ENCODE peak calls at places on chromosomes 1 and 21, in five cellular contexts. N is esophagus squamous epithelium, W is IMR-90, H is vagina, Y is right lobe of liver. L is an unnamed sample. For H3K9me3, the result is how much of the 10 kb centered on the place peaks cover.

GRCh38 chr1:14017531-14017961 is 317.6 kb downstream of the PRDM2 start:
- DNase-seq in W (no peak), Y (no peak), N (no peak), H (no peak), L (no peak)

GRCh38 chr1:106717561-106717960 is 338.9 kb upstream of the PRMT6 start:
- DNase-seq in Y (no peak), N (no peak), W (no peak), H (no peak), L (no peak)

GRCh38 chr21:34885636-34886553 is 163.2 kb downstream of the RUNX1 start:
- DNase-seq in Y (peak), W (no peak), N (no peak), H (no peak), L (no peak)

GRCh38 chr1:44571712-44572571 is 102.3 kb downstream of the TMEM53 start:
- DNase-seq in Y (no peak), W (no peak), N (no peak), H (no peak), L (no peak)

GRCh38 chr1:155136728-155137127 is 1.1 kb downstream of the SLC50A1 start:
- DNase-seq in H (no peak), Y (no peak), W (no peak), N (no peak), L (no peak)

GRCh38 chr1:54297596-54298283 is 97.8 kb downstream of the MRPL37 start:
- DNase-seq in Y (no peak), H (no peak), W (no peak), N (no peak), L (no peak)

GRCh38 chr1:40530735-40531380 is 579 bp upstream of the ZNF684 start:
- DNase-seq in N (no peak), Y (no peak), H (no peak), W (peak), L (no peak)

GRCh38 chr1:44646711-44647110 is 27.6 kb downstream of the TMEM53 start:
- DNase-seq in Y (no peak), N (no peak), W (peak), H (no peak), L (no peak)

GRCh38 chr1:227225715-227226346 is 92.5 kb downstream of the CDC42BPA start:
- DNase-seq in N (no peak), H (no peak), Y (no peak), W (peak), L (no peak)

DNA sequence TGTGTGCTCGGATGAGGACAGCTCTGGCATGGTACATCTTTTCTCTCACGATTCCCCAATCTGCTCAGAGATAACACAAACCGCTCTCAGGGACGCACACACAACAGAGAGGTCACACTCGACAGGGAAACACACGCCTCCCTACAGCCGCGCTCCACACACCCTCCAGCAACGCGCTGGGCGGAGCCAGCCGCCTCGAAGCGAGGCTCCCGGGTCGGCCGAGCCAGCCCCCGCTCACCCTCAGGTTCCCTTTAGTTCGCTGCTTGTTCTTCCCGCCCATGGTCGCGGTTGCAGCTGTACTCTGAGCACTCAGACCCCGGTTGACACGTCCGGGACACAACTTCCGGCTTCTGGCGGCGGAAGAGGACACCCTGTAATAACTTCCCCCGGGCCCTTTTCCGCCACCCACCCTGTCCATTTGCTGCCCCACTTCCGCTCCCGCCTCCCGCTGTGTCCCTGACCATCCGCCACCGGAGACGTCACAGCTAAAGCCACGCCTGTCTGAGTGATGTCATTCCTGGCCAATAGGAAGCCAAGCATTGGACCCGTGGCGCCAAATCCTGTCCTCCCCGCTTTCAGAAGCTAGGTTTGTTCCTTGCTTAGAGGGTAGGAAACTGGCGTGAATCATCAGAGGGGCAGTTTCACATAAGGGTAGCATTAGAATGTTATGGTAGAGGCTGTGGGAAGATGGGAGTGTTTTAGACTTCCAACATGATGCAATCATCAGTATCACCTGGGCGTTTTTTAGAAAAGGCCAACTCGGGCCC is at the start of gene LTN1:
- DNase-seq in Y (peak), H (peak), N (peak), W (peak), L (peak)
- TF ChIP-seq POLR2A in Y (peak), H (no peak), N (peak), W (peak), L (peak)

GRCh38 chr21:21457077-21457476 is 458.9 kb downstream of the NCAM2 start:
- DNase-seq in N (no peak), W (no peak), H (no peak), Y (no peak), L (no peak)
- H3K9me3 ChIP-seq in N (under half), W (under half), H (under half), Y (under half), L (under half)

GRCh38 chr1:2300004-2300771 is 72.1 kb downstream of the SKI start:
- DNase-seq in N (no peak), H (no peak), W (no peak), Y (no peak), L (no peak)
- TF ChIP-seq POLR2A in N (no peak), H (no peak), W (no peak), Y (no peak), L (no peak)

GRCh38 chr1:4166711-4167110 is 266.6 kb upstream of the C1orf174 start:
- DNase-seq in Y (no peak), W (no peak), H (no peak), N (no peak), L (no peak)

GRCh38 chr1:4169991-4170390 is 269.9 kb upstream of the C1orf174 start:
- DNase-seq in N (no peak), Y (no peak), H (peak), W (no peak), L (no peak)

GRCh38 chr1:4170548-4170947 is 270.5 kb upstream of the C1orf174 start:
- DNase-seq in W (no peak), Y (no peak), N (no peak), H (no peak), L (no peak)

GRCh38 chr1:4161271-4162006 is 261.4 kb upstream of the C1orf174 start:
- DNase-seq in H (no peak), Y (no peak), N (no peak), W (no peak), L (no peak)

GRCh38 chr1:4165901-4166300 is 265.8 kb upstream of the C1orf174 start:
- DNase-seq in Y (no peak), W (no peak), H (no peak), N (no peak), L (no peak)
- H3K9me3 ChIP-seq in Y (under half), W (half or more), H (under half), N (under half), L (under half)

DNA sequence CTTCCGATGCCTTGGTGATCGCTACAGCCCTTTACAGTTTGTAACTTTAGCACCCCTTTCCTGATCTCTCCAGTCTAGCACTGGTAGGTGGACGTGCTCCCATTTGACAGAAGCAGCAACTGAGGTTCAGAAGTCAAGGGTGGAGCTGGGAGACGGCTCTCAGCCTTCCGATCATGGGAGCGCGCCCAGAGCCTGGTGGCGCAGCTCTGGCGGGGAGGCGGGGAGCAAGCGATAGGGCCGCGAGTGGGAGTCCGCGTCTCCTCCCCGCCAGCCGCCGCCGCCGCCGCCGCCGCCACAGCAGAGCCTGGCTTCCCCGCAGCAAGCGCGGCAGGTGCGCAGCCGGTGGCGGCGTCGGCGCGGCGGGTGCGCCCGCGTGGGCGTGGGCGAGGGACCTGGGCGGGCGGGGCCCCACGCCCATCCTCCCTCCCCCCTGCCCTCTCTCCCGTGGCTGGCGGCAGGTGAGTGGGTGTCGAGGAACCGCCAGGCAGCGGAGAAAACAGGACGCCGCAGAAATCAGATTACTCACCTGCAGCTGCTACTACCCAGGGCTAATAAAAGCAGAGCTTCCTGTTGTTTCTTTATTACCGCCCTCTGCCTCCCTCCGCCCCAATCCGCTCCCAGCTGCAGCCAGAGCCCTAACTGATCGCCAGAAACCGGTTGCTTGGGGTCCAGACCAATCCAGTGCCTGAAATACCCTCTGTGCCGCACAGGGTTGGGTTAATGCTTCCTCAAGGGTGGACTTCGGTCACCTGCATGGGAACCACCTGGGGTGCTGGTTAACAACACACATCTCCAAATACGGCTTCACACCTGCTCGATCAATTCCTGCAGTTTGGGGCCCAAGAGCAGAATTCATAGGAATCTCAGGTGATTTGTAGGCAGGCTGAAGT is 60.2 kb upstream of the ID3 start:
- DNase-seq in Y (no peak), W (peak), N (no peak), H (no peak), L (peak)
- TF ChIP-seq POLR2A in Y (no peak), W (no peak), N (no peak), H (no peak), L (no peak)

GRCh38 chr1:238136265-238136664 is 245.5 kb upstream of the ZP4 start:
- DNase-seq in N (no peak), H (no peak), Y (no peak), W (no peak), L (no peak)
- H3K9me3 ChIP-seq in N (under half), H (under half), Y (under half), W (under half), L (under half)

GRCh38 chr1:30755746-30756145 is 1.8 kb downstream of the LAPTM5 start:
- DNase-seq in W (no peak), N (no peak), Y (no peak), H (no peak), L (no peak)
- TF ChIP-seq POLR2A in W (no peak), N (no peak), Y (no peak), H (no peak), L (no peak)

GRCh38 chr1:113479713-113480676 is 89.7 kb downstream of the MAGI3 start:
- DNase-seq in Y (peak), N (no peak), W (no peak), H (no peak), L (no peak)
- H3K9me3 ChIP-seq in Y (under half), N (under half), W (under half), H (under half), L (under half)

GRCh38 chr21:41419921-41420862 is 5.8 kb upstream of the MX1 start:
- DNase-seq in H (no peak), Y (peak), W (peak), N (no peak), L (peak)
- TF ChIP-seq POLR2A in H (no peak), Y (peak), W (no peak), N (peak), L (no peak)

GRCh38 chr1:185401019-185401418 is 84.0 kb upstream of the IVNS1ABP start:
- DNase-seq in N (no peak), Y (no peak), W (peak), H (no peak), L (no peak)
- H3K9me3 ChIP-seq in N (under half), Y (under half), W (under half), H (under half), L (under half)